ENCODE peak calls at places on chromosomes 12 and 14, in seven cellular contexts. One of them, this sample, is unnamed.

GRCh38 chr12:90090929-90091651 is 382.5 kb upstream of the ATP2B1 start:
- DNase-seq in K562: no peak
- DNase-seq in HCT116: peak; percentile 97
- DNase-seq in GM12878: no peak
- DNase-seq in SK-N-SH: no peak
- DNase-seq in H1: no peak
- DNase-seq in HepG2: no peak
- DNase-seq in this sample: peak; percentile 71

GRCh38 chr12:50017047-50017446 is 8.2 kb downstream of the RACGAP1 start:
- DNase-seq in K562: no peak
- DNase-seq in HCT116: no peak
- DNase-seq in GM12878: no peak
- DNase-seq in SK-N-SH: no peak
- DNase-seq in H1: no peak
- DNase-seq in HepG2: no peak
- DNase-seq in this sample: no peak

GRCh38 chr14:69612014-69612758 is 790 bp downstream of the SUSD6 start:
- DNase-seq in K562: no peak
- DNase-seq in HCT116: no peak
- DNase-seq in GM12878: no peak
- DNase-seq in SK-N-SH: peak; percentile 78
- DNase-seq in H1: no peak
- DNase-seq in HepG2: no peak
- DNase-seq in this sample: no peak

GRCh38 chr12:83841620-83842019 is 1071.0 kb downstream of the SLC6A15 start:
- DNase-seq in K562: no peak
- DNase-seq in HCT116: no peak
- DNase-seq in GM12878: no peak
- DNase-seq in SK-N-SH: no peak
- DNase-seq in H1: no peak
- DNase-seq in HepG2: no peak
- DNase-seq in this sample: no peak

GRCh38 chr12:82896979-82897378 is 210.3 kb downstream of the TMTC2 start:
- DNase-seq in K562: no peak
- DNase-seq in HCT116: peak; percentile 8
- DNase-seq in GM12878: no peak
- DNase-seq in SK-N-SH: no peak
- DNase-seq in H1: no peak
- DNase-seq in HepG2: no peak
- DNase-seq in this sample: no peak

GRCh38 chr12:79895041-79895440 is 39.9 kb downstream of the PPP1R12A start:
- DNase-seq in K562: no peak
- DNase-seq in HCT116: no peak
- DNase-seq in GM12878: no peak
- DNase-seq in SK-N-SH: no peak
- DNase-seq in H1: no peak
- DNase-seq in HepG2: no peak
- DNase-seq in this sample: no peak

GRCh38 chr14:73759183-73759713 is 45.1 kb upstream of the PNMA1 start:
- DNase-seq in K562: peak; percentile 69
- DNase-seq in HCT116: no peak
- DNase-seq in GM12878: no peak
- DNase-seq in SK-N-SH: peak; percentile 83
- DNase-seq in H1: no peak
- DNase-seq in HepG2: no peak
- DNase-seq in this sample: no peak

GRCh38 chr14:106831322-106831720 is 1304.9 kb downstream of the TMEM121 start:
- DNase-seq in K562: peak; percentile 5
- DNase-seq in HCT116: no peak
- DNase-seq in GM12878: no peak
- DNase-seq in SK-N-SH: peak; percentile 28
- DNase-seq in H1: peak; percentile 47
- DNase-seq in HepG2: peak; percentile 20
- DNase-seq in this sample: peak; percentile 42

GRCh38 chr12:93135286-93136239 is 206.5 kb upstream of the EEA1 start:
- DNase-seq in K562: no peak
- DNase-seq in HCT116: no peak
- DNase-seq in GM12878: no peak
- DNase-seq in SK-N-SH: no peak
- DNase-seq in H1: no peak
- DNase-seq in HepG2: peak; percentile 91
- DNase-seq in this sample: no peak

GRCh38 chr12:98725481-98726247 is 80.6 kb downstream of the APAF1 start:
- DNase-seq in K562: no peak
- DNase-seq in HCT116: peak; percentile 21
- DNase-seq in GM12878: no peak
- DNase-seq in SK-N-SH: peak; percentile 46
- DNase-seq in H1: no peak
- DNase-seq in HepG2: peak; percentile 28
- DNase-seq in this sample: no peak

GRCh38 chr12:2643736-2644135 is 151.0 kb upstream of the FKBP4 start:
- DNase-seq in K562: no peak
- DNase-seq in HCT116: no peak
- DNase-seq in GM12878: no peak
- DNase-seq in SK-N-SH: no peak
- DNase-seq in H1: no peak
- DNase-seq in HepG2: no peak
- DNase-seq in this sample: no peak

GRCh38 chr14:22556021-22556989 is 32.7 kb downstream of the DAD1 start:
- DNase-seq in K562: peak; percentile 53
- DNase-seq in HCT116: no peak
- DNase-seq in GM12878: peak; percentile 98
- DNase-seq in SK-N-SH: no peak
- DNase-seq in H1: no peak
- DNase-seq in HepG2: no peak
- DNase-seq in this sample: no peak
- TF ChIP-seq SIN3A in K562: no peak
- TF ChIP-seq SIN3A in HCT116: no peak
- TF ChIP-seq SIN3A in GM12878: peak; percentile 32
- TF ChIP-seq SIN3A in SK-N-SH: no peak
- TF ChIP-seq SIN3A in H1: no peak
- TF ChIP-seq SIN3A in HepG2: no peak
- TF ChIP-seq SIN3A in this sample: no peak

DNA sequence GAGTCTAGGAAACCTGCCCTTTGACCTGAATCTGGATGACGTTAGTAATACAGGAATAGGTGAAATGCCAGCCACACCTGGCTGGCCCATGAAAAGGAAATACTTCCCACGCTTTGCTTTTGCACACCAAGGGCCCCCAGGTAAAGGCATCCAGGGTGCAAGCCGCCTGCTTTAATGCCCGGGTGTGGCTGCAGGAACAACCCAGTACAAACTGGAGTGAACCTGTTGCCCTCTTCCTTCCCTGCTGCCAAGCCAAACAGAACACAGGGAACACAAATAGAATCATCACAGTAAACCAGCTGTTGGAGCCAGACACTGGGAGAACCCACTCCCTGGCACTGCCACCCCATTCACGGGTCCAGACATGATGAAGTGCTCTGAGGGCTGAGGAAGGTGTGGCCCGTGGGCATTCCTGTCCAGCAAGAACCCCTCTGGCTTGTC is 24.2 kb upstream of the FOS start:
- DNase-seq in K562: no peak
- DNase-seq in HCT116: no peak
- DNase-seq in GM12878: no peak
- DNase-seq in SK-N-SH: no peak
- DNase-seq in H1: no peak
- DNase-seq in HepG2: no peak
- DNase-seq in this sample: no peak
- TF ChIP-seq SIN3A in K562: no peak
- TF ChIP-seq SIN3A in HCT116: no peak
- TF ChIP-seq SIN3A in GM12878: no peak
- TF ChIP-seq SIN3A in SK-N-SH: no peak
- TF ChIP-seq SIN3A in H1: no peak
- TF ChIP-seq SIN3A in HepG2: no peak
- TF ChIP-seq SIN3A in this sample: no peak

DNA sequence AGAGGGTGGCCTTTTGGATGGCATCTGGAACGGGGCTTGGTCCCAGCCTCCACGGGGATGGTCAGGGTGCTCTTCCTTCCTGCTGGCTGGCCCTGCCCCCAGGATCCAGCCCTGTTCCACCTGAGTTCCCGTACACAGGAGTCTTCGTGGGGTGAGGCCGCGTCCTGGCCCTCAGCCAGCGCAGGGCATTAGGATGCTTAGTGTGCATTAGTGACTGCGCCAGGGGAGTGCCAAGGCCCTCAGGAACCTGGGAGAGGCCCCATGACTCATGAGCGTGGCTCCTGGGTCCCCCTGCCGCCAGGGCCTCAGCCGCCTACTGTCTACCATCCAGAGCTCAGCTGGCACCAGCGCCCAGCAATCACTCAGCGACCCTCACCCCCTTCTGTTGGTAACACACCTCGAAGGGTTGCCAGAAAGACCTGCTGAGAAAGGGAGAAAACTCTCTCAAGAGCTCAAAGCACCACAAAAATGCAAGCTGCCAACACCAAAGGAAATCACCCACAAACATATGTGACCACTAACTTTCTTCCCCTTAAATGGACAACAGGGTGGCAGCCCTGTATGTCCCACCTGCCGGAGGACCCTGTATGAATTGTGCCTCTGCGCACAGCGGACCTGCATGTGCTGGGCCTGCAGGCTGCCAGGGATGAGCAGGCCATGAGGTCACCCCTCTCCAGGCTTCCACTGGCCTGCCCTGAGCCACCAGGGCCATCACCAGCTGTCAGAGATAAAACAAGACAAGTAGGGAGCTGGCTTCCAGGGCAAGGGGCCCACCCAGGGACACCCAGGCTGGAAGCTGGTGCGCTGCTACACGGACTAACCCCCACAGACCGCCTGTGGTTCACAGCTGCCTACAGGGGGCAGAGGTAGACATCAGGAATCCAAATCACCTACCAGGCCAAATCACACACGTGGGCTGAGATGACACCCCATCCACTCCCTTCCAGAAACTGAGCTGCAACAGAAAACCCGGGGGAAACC is 28.7 kb downstream of the CCDC85C start:
- DNase-seq in K562: peak; percentile 37
- DNase-seq in HCT116: no peak
- DNase-seq in GM12878: no peak
- DNase-seq in SK-N-SH: peak; percentile 71
- DNase-seq in H1: no peak
- DNase-seq in HepG2: peak; percentile 52
- DNase-seq in this sample: no peak
- TF ChIP-seq SIN3A in K562: no peak
- TF ChIP-seq SIN3A in HCT116: no peak
- TF ChIP-seq SIN3A in GM12878: no peak
- TF ChIP-seq SIN3A in SK-N-SH: no peak
- TF ChIP-seq SIN3A in H1: no peak
- TF ChIP-seq SIN3A in HepG2: no peak
- TF ChIP-seq SIN3A in this sample: peak; percentile 36

GRCh38 chr14:52827426-52827825 is 36.0 kb upstream of the GNPNAT1 start:
- DNase-seq in K562: no peak
- DNase-seq in HCT116: no peak
- DNase-seq in GM12878: no peak
- DNase-seq in SK-N-SH: no peak
- DNase-seq in H1: no peak
- DNase-seq in HepG2: no peak
- DNase-seq in this sample: no peak
- TF ChIP-seq SIN3A in K562: no peak
- TF ChIP-seq SIN3A in HCT116: no peak
- TF ChIP-seq SIN3A in GM12878: no peak
- TF ChIP-seq SIN3A in SK-N-SH: no peak
- TF ChIP-seq SIN3A in H1: no peak
- TF ChIP-seq SIN3A in HepG2: no peak
- TF ChIP-seq SIN3A in this sample: no peak

DNA sequence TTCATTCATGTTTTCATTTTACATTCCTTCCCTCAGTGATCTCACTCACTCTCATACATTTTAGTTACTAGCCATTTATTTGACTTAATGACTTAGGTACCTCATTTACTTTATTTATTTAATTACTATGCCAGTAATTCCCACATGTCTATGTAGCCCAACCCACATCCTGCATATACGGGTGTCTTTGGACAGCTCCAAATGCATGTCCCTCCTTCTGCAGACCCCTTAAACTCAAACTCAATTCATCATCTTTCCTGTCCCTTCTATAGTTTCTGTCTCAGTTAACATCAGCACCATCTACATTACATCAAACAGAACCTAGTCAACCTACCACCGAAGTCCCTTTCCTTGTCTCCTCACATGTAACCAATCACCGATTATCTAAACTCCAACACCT is 2.8 kb downstream of the CLEC1A start:
- DNase-seq in K562: no peak
- DNase-seq in HCT116: no peak
- DNase-seq in GM12878: no peak
- DNase-seq in SK-N-SH: no peak
- DNase-seq in H1: no peak
- DNase-seq in HepG2: no peak
- DNase-seq in this sample: no peak
- TF ChIP-seq SIN3A in K562: no peak
- TF ChIP-seq SIN3A in HCT116: no peak
- TF ChIP-seq SIN3A in GM12878: no peak
- TF ChIP-seq SIN3A in SK-N-SH: no peak
- TF ChIP-seq SIN3A in H1: no peak
- TF ChIP-seq SIN3A in HepG2: no peak
- TF ChIP-seq SIN3A in this sample: no peak

GRCh38 chr14:83828406-83828805 is 1701.5 kb upstream of the FLRT2 start:
- DNase-seq in K562: no peak
- DNase-seq in HCT116: no peak
- DNase-seq in GM12878: no peak
- DNase-seq in SK-N-SH: no peak
- DNase-seq in H1: no peak
- DNase-seq in HepG2: no peak
- DNase-seq in this sample: no peak

GRCh38 chr14:83826838-83827237 is 1703.1 kb upstream of the FLRT2 start:
- DNase-seq in K562: no peak
- DNase-seq in HCT116: no peak
- DNase-seq in GM12878: no peak
- DNase-seq in SK-N-SH: no peak
- DNase-seq in H1: no peak
- DNase-seq in HepG2: no peak
- DNase-seq in this sample: no peak

GRCh38 chr14:83825836-83826235 is 1704.1 kb upstream of the FLRT2 start:
- DNase-seq in K562: no peak
- DNase-seq in HCT116: no peak
- DNase-seq in GM12878: no peak
- DNase-seq in SK-N-SH: no peak
- DNase-seq in H1: no peak
- DNase-seq in HepG2: no peak
- DNase-seq in this sample: no peak

DNA sequence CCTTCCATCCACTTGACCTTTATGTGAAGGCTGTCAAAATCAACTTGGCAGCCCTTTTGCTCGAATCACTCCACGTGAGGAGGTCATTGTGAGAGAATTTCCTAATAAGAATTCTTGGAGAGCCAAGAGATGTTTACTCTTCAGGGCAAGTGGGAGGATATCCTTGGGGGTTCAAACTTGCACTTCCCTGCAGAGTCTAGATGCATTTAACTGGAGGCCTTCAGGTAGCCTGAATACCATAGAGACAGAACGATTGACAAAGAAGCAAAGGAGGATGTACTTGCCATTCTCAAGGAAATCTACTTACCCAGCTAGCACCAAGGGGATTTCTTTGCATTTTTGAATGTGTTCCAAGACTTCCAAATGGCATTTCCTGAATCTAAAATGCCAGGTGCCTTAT is 1702.6 kb upstream of the FLRT2 start:
- DNase-seq in K562: no peak
- DNase-seq in HCT116: no peak
- DNase-seq in GM12878: no peak
- DNase-seq in SK-N-SH: no peak
- DNase-seq in H1: no peak
- DNase-seq in HepG2: no peak
- DNase-seq in this sample: no peak
- TF ChIP-seq SIN3A in K562: no peak
- TF ChIP-seq SIN3A in HCT116: no peak
- TF ChIP-seq SIN3A in GM12878: no peak
- TF ChIP-seq SIN3A in SK-N-SH: no peak
- TF ChIP-seq SIN3A in H1: no peak
- TF ChIP-seq SIN3A in HepG2: no peak
- TF ChIP-seq SIN3A in this sample: no peak

This sample was measured in Panc1.